ENCODE peak calls at places on chromosomes 5 and 9, in four cellular contexts. X, J, V and R are unnamed samples.
A peak's percentile ranks its signal among the peaks of the same experiment; 100 is the strongest.

GRCh38 chr9:121269030-121269887 is 1.3 kb downstream of the GSN start:
- DNase-seq in V (no peak), J (peak; percentile 38), X (no peak), R (no peak)

GRCh38 chr9:126363847-126364671 is 37.4 kb downstream of the MVB12B start:
- DNase-seq in X (no peak), J (peak; percentile 49), V (no peak), R (no peak)

GRCh38 chr5:159022178-159022556 is 77.5 kb downstream of the EBF1 start:
- DNase-seq in J (peak; percentile 98), V (no peak), X (no peak), R (no peak)

GRCh38 chr9:4855861-4856260 is 63.1 kb downstream of the RCL1 start:
- DNase-seq in X (no peak), V (no peak), J (peak; percentile 80), R (no peak)

GRCh38 chr9:84874583-84874982 is 205.1 kb downstream of the NTRK2 start:
- DNase-seq in X (no peak), J (no peak), V (no peak), R (no peak)

GRCh38 chr9:138100711-138101349 is 223.2 kb downstream of the CACNA1B start:
- DNase-seq in X (peak; percentile 53), V (no peak), J (no peak), R (no peak)

GRCh38 chr9:27726244-27727141 is 153.2 kb upstream of the C9orf72 start:
- DNase-seq in V (peak; percentile 19), J (peak; percentile 73), X (peak; percentile 82), R (no peak)

GRCh38 chr9:130927995-130928900 is 10.8 kb downstream of the FIBCD1 start:
- DNase-seq in X (no peak), J (peak; percentile 62), V (no peak), R (no peak)

GRCh38 chr9:92098638-92099037 is 16.6 kb downstream of the SPTLC1 start:
- DNase-seq in X (no peak), V (no peak), J (no peak), R (no peak)

GRCh38 chr9:127489471-127490115 is 38.3 kb downstream of the LRSAM1 start:
- DNase-seq in X (peak; percentile 79), V (no peak), J (no peak), R (no peak)

GRCh38 chr5:112933651-112934365 is 11.8 kb upstream of the REEP5 start:
- DNase-seq in V (no peak), X (no peak), J (peak; percentile 66), R (no peak)

GRCh38 chr5:159105318-159106053 is 5.8 kb upstream of the EBF1 start:
- DNase-seq in J (no peak), V (no peak), X (peak; percentile 31), R (no peak)

GRCh38 chr9:2486988-2487387 is 134.6 kb upstream of the VLDLR start:
- DNase-seq in J (peak; percentile 8), V (no peak), X (no peak), R (no peak)

GRCh38 chr9:130935660-130936271 is 3.3 kb downstream of the FIBCD1 start:
- DNase-seq in J (peak; percentile 61), X (no peak), V (no peak), R (no peak)

GRCh38 chr5:65556718-65557117 is 6.2 kb downstream of the CENPK start:
- DNase-seq in J (no peak), V (no peak), X (no peak), R (no peak)

GRCh38 chr9:69535911-69536310 is 136.3 kb downstream of the APBA1 start:
- DNase-seq in J (peak; percentile 9), X (no peak), V (no peak), R (no peak)

GRCh38 chr9:70589571-70590263 is 175.3 kb upstream of the KLF9 start:
- DNase-seq in V (no peak), X (no peak), J (peak; percentile 85), R (no peak)

GRCh38 chr9:122382901-122383850 is 12.4 kb downstream of the PTGS1 start:
- DNase-seq in V (no peak), X (no peak), J (peak; percentile 55), R (no peak)

GRCh38 chr9:6160579-6160978 is 55.0 kb upstream of the IL33 start:
- DNase-seq in V (no peak), J (no peak), X (no peak), R (no peak)

GRCh38 chr5:54024466-54024865 is 285.9 kb downstream of the ARL15 start:
- DNase-seq in X (no peak), J (peak; percentile 86), V (no peak), R (no peak)

GRCh38 chr9:124491049-124491975 is 15.9 kb downstream of the NR5A1 start:
- DNase-seq in X (no peak), V (no peak), J (no peak), R (no peak)

GRCh38 chr5:10533218-10533617 is 30.7 kb upstream of the ANKRD33B start:
- DNase-seq in X (peak; percentile 72), J (no peak), V (no peak), R (no peak)

GRCh38 chr5:127084656-127085055 is 11.4 kb upstream of the C5orf63 start:
- DNase-seq in X (no peak), V (no peak), J (no peak), R (no peak)
- TF ChIP-seq CTCF in X (no peak), V (no peak), J (no peak), R (no peak)

DNA sequence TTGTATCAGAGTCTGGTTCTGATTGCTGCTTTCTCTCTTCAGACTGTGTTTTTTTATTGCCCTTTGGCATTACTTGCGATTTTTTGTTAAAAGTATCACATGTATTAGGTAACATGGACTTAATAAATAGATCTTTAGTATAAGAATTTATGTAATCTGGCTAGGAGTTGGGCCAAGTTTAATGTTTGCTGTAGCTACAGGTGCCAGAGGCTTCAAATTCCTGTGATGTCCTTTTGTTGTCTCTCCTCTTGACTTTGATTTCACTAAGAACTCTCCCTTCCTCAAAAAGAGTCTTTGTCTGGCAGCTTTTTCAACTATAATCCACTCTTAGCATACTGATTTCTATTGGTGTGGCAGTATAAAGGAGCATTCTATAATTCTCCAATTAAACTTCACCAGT is 313.1 kb downstream of the DTWD2 start:
- DNase-seq in V (no peak), X (no peak), J (no peak), R (no peak)
- TF ChIP-seq CTCF in V (no peak), X (no peak), J (no peak), R (no peak)

GRCh38 chr5:90162324-90162723 is 247.2 kb downstream of the CETN3 start:
- DNase-seq in J (no peak), X (no peak), V (no peak), R (no peak)

GRCh38 chr5:90158131-90158530 is 251.4 kb downstream of the CETN3 start:
- DNase-seq in X (no peak), J (no peak), V (no peak), R (no peak)

GRCh38 chr5:90166816-90167215 is 242.7 kb downstream of the CETN3 start:
- DNase-seq in V (no peak), J (no peak), X (no peak), R (no peak)

GRCh38 chr5:90161399-90161798 is 248.2 kb downstream of the CETN3 start:
- DNase-seq in V (no peak), X (peak; percentile 67), J (peak; percentile 41), R (no peak)
- TF ChIP-seq CTCF in V (no peak), X (peak; percentile 30), J (peak; percentile 21), R (no peak)

DNA sequence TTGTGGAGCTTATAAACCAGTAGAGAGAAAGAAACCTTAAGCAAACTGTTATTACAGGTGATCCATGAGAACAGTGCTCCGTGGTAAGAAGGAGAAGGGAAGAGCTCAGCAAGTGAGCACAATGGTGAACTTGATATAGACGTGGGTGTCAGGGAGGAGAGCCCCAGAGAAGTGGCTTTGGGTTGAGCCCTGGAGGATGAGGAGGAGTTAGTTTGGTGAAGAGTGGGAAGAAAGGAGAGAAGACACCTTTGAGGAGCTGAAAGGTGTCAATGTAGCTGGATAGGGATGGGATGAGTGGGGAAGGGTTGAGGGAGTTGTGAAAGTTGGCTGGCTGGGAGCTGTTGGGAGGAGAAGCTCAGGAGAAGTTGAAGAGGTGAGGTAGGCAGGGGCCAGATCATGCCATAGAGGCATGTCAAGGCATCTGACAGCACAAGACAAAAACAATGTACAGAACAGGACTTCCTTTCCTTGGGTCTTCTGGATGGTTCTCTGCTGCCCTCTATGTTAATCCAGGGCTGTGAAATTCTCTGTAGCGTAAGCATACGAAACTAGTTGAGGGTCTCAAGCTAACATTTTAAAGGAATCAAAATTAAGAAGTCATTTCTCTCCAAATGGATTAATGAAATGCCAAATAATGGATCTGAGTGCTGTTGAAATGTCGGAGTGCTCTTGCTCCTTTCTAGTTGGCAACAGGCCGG is 501.9 kb downstream of the KDM4C start:
- DNase-seq in J (no peak), X (no peak), V (no peak), R (no peak)
- TF ChIP-seq CTCF in J (peak; percentile 6), X (no peak), V (no peak), R (no peak)

DNA sequence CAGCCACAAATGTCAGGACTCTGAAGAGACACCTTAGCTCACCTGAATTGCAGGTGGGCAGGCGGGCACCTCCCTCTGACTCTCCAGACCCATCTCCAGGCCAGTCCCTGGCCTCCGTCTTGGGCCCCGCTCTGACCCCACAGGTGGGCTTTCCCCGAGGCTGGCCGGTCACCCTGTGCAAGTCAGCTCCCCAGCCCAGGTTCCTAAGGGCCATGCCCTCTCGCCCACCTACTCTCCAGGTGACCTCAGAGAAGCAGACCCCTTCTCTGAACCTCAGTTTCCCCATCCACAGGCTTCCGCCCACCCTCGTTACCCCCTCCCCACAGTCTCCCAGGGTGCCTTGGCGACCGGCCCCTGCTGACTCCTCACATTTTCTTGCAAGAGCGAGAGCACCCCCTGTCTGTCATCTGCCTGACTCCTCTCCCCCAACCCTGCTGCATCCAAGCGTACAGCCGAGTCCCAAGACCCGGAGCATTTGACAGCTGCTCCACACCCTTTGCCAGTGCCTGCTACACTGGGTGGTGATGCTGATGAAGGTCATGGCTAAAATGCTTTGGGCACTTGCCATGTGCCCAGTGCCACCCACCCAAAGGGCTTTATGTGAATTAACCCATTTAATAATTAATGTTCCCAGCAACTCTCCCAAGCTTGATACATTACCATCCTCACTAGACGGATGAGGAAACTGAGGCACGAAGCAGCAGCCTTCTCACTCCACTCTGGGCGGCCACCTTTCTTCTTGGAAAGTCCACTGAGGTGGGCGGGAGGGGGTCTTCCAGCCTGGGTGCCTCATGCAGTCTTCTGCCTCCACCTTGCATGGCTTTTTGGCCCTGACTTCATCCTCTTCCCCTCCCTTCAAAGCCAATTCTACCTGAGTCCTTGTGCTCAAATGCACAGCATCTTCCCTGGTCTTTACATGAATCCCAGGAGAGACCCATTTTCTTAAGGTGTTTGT is 51.1 kb upstream of the ORM1 start:
- DNase-seq in V (no peak), J (peak; percentile 72), X (peak; percentile 58), R (no peak)
- TF ChIP-seq CTCF in V (no peak), J (peak; percentile 57), X (no peak), R (no peak)

GRCh38 chr5:29005386-29005785 is 1967.0 kb upstream of the CDH9 start:
- DNase-seq in V (no peak), X (no peak), J (no peak), R (no peak)
- TF ChIP-seq CTCF in V (no peak), X (no peak), J (no peak), R (no peak)

GRCh38 chr9:113597390-113598241 is 134.1 kb downstream of the RGS3 start:
- DNase-seq in V (no peak), X (no peak), J (no peak), R (no peak)
- TF ChIP-seq CTCF in V (no peak), X (no peak), J (no peak), R (no peak)

GRCh38 chr5:15375557-15375956 is 124.4 kb upstream of the FBXL7 start:
- DNase-seq in J (no peak), V (no peak), X (no peak), R (no peak)
- TF ChIP-seq CTCF in J (no peak), V (no peak), X (no peak), R (no peak)